ENCODE peak calls at places on chromosomes 16 and 17, in six cellular contexts. N is A549, W is IMR-90, Z is SK-N-SH, A is K562, U is GM12878. J is an unnamed sample.
A peak's percentile ranks its signal among the peaks of the same experiment; 100 is the strongest.

GRCh38 chr16:70750893-70751467 is 50.0 kb downstream of the VAC14 start:
- DNase-seq in N (no peak), W (peak; percentile 99), Z (no peak), A (no peak), U (no peak), J (no peak)

GRCh38 chr17:34776454-34776853 is 184.8 kb downstream of the CCT6B start:
- DNase-seq in N (no peak), W (no peak), Z (peak; percentile 58), A (no peak), U (no peak), J (no peak)

GRCh38 chr17:9576521-9577401 is at the start of gene CFAP52:
- DNase-seq in N (peak; percentile 84), W (peak; percentile 70), Z (peak; percentile 82), A (peak; percentile 65), U (peak; percentile 28), J (peak; percentile 33)

GRCh38 chr16:82302007-82302733 is 132.1 kb upstream of the MPHOSPH6 start:
- DNase-seq in N (no peak), W (no peak), Z (no peak), A (no peak), U (no peak), J (no peak)

GRCh38 chr17:33291248-33292183 is 1.6 kb downstream of the ASIC2 start:
- DNase-seq in N (peak; percentile 26), W (peak; percentile 31), Z (peak; percentile 69), A (peak; percentile 22), U (no peak), J (no peak)

GRCh38 chr16:85612801-85613608 is at the start of gene GSE1:
- DNase-seq in N (peak; percentile 94), W (peak; percentile 68), Z (peak; percentile 78), A (peak; percentile 70), U (peak; percentile 57), J (peak; percentile 96)

GRCh38 chr16:67865318-67865717 is 7.5 kb upstream of the EDC4 start:
- DNase-seq in N (peak; percentile 69), W (peak; percentile 26), Z (peak; percentile 64), A (peak; percentile 42), U (no peak), J (peak; percentile 68)

GRCh38 chr16:66996324-66996982 is 8.1 kb downstream of the CES4A start:
- DNase-seq in N (no peak), W (peak; percentile 80), Z (no peak), A (no peak), U (no peak), J (peak; percentile 92)

GRCh38 chr16:4409081-4409932 is 7.1 kb downstream of the CORO7 start:
- DNase-seq in N (peak; percentile 35), W (no peak), Z (peak; percentile 30), A (no peak), U (no peak), J (no peak)

GRCh38 chr17:30493802-30494201 is 16.6 kb downstream of the GOSR1 start:
- DNase-seq in N (no peak), W (no peak), Z (no peak), A (no peak), U (no peak), J (no peak)

GRCh38 chr17:2981325-2981724 is 82.1 kb downstream of the OR1D5 start:
- DNase-seq in N (no peak), W (no peak), Z (no peak), A (no peak), U (no peak), J (no peak)

GRCh38 chr16:65497571-65497970 is 375.7 kb upstream of the CDH11 start:
- DNase-seq in N (no peak), W (peak; percentile 33), Z (no peak), A (no peak), U (no peak), J (no peak)

GRCh38 chr16:3054965-3055733 is 8.8 kb downstream of the MMP25 start:
- DNase-seq in N (no peak), W (no peak), Z (no peak), A (no peak), U (no peak), J (no peak)

GRCh38 chr17:42928714-42929496 is 28.3 kb downstream of the G6PC1 start:
- DNase-seq in N (peak; percentile 95), W (peak; percentile 85), Z (peak; percentile 46), A (peak; percentile 88), U (peak; percentile 45), J (peak; percentile 92)

GRCh38 chr17:65175952-65176351 is 38.8 kb downstream of the RGS9 start:
- DNase-seq in N (no peak), W (no peak), Z (no peak), A (no peak), U (no peak), J (no peak)

GRCh38 chr17:65173284-65173793 is 36.2 kb downstream of the RGS9 start:
- DNase-seq in N (peak; percentile 39), W (peak; percentile 55), Z (peak; percentile 71), A (peak; percentile 89), U (no peak), J (no peak)

GRCh38 chr17:65174974-65175373 is 37.8 kb downstream of the RGS9 start:
- DNase-seq in N (no peak), W (no peak), Z (no peak), A (no peak), U (no peak), J (no peak)

GRCh38 chr17:65172511-65173136 is 35.5 kb downstream of the RGS9 start:
- DNase-seq in N (no peak), W (no peak), Z (no peak), A (no peak), U (no peak), J (no peak)

GRCh38 chr17:65173951-65174683 is 36.9 kb downstream of the RGS9 start:
- DNase-seq in N (no peak), W (no peak), Z (peak; percentile 57), A (no peak), U (no peak), J (no peak)
- TF ChIP-seq SMC3 in N (no peak), W (no peak), Z (no peak), A (no peak), U (no peak), J (no peak)

DNA sequence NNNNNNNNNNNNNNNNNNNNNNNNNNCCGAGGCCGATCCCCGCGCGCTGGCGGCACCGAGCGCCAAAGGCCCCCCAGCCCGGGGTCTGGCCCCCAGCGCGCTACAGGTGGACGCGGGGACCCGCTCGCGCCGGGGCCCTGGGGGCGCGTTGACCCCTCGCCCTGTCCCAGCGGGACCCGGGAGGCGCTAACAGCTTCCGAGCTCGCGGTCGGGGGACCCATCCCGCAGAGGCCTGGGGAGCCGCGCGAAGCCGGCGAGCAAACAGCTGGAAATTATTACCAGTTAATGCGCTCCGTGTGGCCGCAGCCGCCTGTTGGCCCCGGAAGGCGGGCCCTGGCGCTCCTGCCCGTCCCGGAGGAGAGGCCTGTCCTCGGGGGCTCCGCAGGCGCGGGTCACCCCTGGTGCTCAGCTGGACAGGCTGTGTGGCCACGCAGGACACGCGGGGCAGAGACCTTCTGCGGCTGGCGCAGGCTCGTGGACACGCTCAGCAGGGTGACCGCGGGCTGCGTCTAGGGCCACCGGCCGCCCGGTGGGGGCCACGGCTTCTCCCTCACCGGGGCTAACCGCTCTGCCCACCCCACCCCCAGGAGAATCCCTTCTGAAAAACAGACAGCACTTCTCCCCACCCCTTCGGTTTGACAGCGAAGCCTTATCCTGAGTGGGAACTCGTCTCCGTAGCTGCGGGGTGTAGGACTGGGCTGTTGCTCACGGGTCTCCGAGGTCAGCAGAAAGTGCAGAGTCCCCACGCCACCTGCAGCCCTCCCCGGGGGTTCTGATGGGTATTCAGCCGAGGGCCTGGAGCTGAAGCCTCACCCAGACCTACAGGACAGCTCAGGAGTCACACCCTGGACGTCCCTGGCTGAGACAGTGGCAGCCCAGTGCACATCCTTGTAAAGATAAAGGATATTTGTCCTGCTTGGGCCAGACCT is 138.7 kb upstream of the RPH3AL start:
- DNase-seq in N (peak; percentile 41), W (peak; percentile 69), Z (peak; percentile 94), A (peak; percentile 72), U (no peak), J (peak; percentile 51)
- TF ChIP-seq SMC3 in N (no peak), W (no peak), Z (no peak), A (no peak), U (no peak), J (no peak)

GRCh38 chr17:79796570-79797491 is at the start of gene CBX8:
- DNase-seq in N (peak; percentile 98), W (peak; percentile 99), Z (peak; percentile 100), A (peak; percentile 95), U (peak; percentile 94), J (peak; percentile 99)

GRCh38 chr17:79799174-79799537 is 2.3 kb upstream of the CBX8 start:
- DNase-seq in N (no peak), W (no peak), Z (peak; percentile 35), A (no peak), U (no peak), J (no peak)

GRCh38 chr17:79799538-79800324 is 2.9 kb upstream of the CBX8 start:
- DNase-seq in N (no peak), W (no peak), Z (no peak), A (no peak), U (no peak), J (no peak)

GRCh38 chr17:79797492-79798295 is 817 bp upstream of the CBX8 start:
- DNase-seq in N (peak; percentile 67), W (no peak), Z (peak; percentile 96), A (peak; percentile 87), U (no peak), J (no peak)

DNA sequence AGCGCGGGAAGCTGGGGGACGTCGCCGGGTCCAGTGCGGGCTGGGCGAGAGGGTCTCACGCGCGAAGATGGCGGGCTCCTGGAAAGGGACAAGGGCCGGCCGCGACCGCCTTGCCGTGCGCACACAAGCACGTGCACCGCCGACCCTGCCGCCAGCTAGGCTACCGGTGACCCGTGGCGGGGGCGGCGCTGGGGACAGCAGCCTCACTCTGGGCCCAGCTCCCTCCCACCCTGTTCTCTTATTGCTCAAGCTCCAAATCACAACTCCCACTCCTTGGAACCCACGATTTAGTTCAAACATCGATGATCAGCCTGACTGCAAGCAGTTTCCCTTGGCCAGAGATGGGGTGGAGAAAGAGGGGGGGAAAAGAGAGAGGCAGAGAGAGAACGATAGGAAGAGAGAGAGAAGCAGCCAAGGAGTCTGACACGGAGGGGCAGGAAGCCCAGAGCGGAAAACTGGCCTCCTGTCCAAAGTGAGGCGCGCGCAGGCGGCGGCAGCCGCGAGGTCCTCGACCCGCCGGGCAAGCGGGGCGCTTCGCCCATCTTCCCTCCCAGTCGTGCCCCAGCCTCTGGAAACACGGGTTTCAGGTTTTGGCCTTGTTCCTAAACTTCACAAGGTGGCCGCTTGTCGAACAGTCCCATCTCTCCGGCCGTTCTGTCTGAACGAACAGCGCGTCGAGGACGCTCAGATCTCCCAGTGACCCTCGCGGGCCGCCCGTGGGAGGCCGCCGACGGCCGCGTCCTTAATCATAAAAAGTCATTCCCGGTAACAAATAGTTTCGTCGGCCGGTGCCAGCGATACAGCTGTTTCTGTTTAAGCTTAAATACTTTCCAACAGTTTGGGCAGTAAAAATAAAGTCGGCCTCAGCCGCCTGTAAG is 1.7 kb upstream of the CBX8 start:
- DNase-seq in N (no peak), W (no peak), Z (peak; percentile 39), A (no peak), U (no peak), J (no peak)
- TF ChIP-seq SMC3 in N (no peak), W (no peak), Z (no peak), A (no peak), U (no peak), J (no peak)

GRCh38 chr17:68792873-68793272 is 162.3 kb downstream of the ABCA8 start:
- DNase-seq in N (no peak), W (no peak), Z (no peak), A (no peak), U (no peak), J (no peak)

GRCh38 chr17:68790481-68790880 is 164.7 kb downstream of the ABCA8 start:
- DNase-seq in N (no peak), W (no peak), Z (no peak), A (no peak), U (no peak), J (no peak)

GRCh38 chr17:68794636-68795503 is 160.3 kb downstream of the ABCA8 start:
- DNase-seq in N (no peak), W (peak; percentile 60), Z (no peak), A (no peak), U (no peak), J (peak; percentile 41)

GRCh38 chr17:68790931-68791330 is 164.3 kb downstream of the ABCA8 start:
- DNase-seq in N (no peak), W (no peak), Z (no peak), A (no peak), U (no peak), J (no peak)

GRCh38 chr17:68792042-68792685 is 163.0 kb downstream of the ABCA8 start:
- DNase-seq in N (no peak), W (peak; percentile 51), Z (no peak), A (no peak), U (no peak), J (no peak)
- TF ChIP-seq SMC3 in N (no peak), W (no peak), Z (no peak), A (no peak), U (no peak), J (no peak)